ENCODE peak calls at places on chromosomes 7 and 10, in ten cellular contexts. One of them, this sample, is unnamed.

GRCh38 chr10:91838199-91838598 is 40.0 kb downstream of the TNKS2 start:
- DNase-seq in transverse colon: no peak
- DNase-seq in RWPE1: no peak
- DNase-seq in bronchial epithelial cell: no peak
- DNase-seq in GM13976: no peak
- DNase-seq in heart right ventricle: no peak
- DNase-seq in GM04504: no peak
- DNase-seq in mucosa of gallbladder: no peak
- DNase-seq in NCI-H1105: no peak
- DNase-seq in spleen: no peak
- DNase-seq in this sample: no peak

GRCh38 chr10:131865223-131865917 is 35.4 kb upstream of the PPP2R2D start:
- DNase-seq in transverse colon: no peak
- DNase-seq in RWPE1: no peak
- DNase-seq in bronchial epithelial cell: no peak
- DNase-seq in GM13976: no peak
- DNase-seq in heart right ventricle: no peak
- DNase-seq in GM04504: no peak
- DNase-seq in mucosa of gallbladder: no peak
- DNase-seq in NCI-H1105: no peak
- DNase-seq in spleen: peak
- DNase-seq in this sample: no peak

GRCh38 chr7:12221414-12221813 is 10.3 kb downstream of the TMEM106B start:
- DNase-seq in transverse colon: no peak
- DNase-seq in RWPE1: no peak
- DNase-seq in bronchial epithelial cell: no peak
- DNase-seq in GM13976: no peak
- DNase-seq in heart right ventricle: no peak
- DNase-seq in GM04504: no peak
- DNase-seq in mucosa of gallbladder: no peak
- DNase-seq in NCI-H1105: no peak
- DNase-seq in spleen: no peak
- DNase-seq in this sample: no peak

GRCh38 chr10:71771821-71772617 is 1.3 kb downstream of the VSIR start:
- DNase-seq in transverse colon: peak
- DNase-seq in RWPE1: peak
- DNase-seq in bronchial epithelial cell: peak
- DNase-seq in GM13976: no peak
- DNase-seq in heart right ventricle: peak
- DNase-seq in GM04504: peak
- DNase-seq in mucosa of gallbladder: peak
- DNase-seq in NCI-H1105: no peak
- DNase-seq in spleen: no peak
- DNase-seq in this sample: peak

GRCh38 chr7:36683695-36684357 is 40.5 kb downstream of the AOAH start:
- DNase-seq in transverse colon: no peak
- DNase-seq in RWPE1: peak
- DNase-seq in bronchial epithelial cell: peak
- DNase-seq in GM13976: no peak
- DNase-seq in heart right ventricle: no peak
- DNase-seq in GM04504: no peak
- DNase-seq in mucosa of gallbladder: no peak
- DNase-seq in NCI-H1105: no peak
- DNase-seq in spleen: no peak
- DNase-seq in this sample: no peak

GRCh38 chr7:150451097-150451793 is 815 bp downstream of the GIMAP8 start:
- DNase-seq in transverse colon: peak
- DNase-seq in RWPE1: no peak
- DNase-seq in bronchial epithelial cell: no peak
- DNase-seq in GM13976: peak
- DNase-seq in heart right ventricle: peak
- DNase-seq in GM04504: no peak
- DNase-seq in mucosa of gallbladder: peak
- DNase-seq in NCI-H1105: no peak
- DNase-seq in spleen: peak
- DNase-seq in this sample: peak

GRCh38 chr7:1160665-1161010 is 642 bp upstream of the ZFAND2A start:
- DNase-seq in transverse colon: peak
- DNase-seq in RWPE1: no peak
- DNase-seq in bronchial epithelial cell: no peak
- DNase-seq in GM13976: peak
- DNase-seq in heart right ventricle: no peak
- DNase-seq in GM04504: no peak
- DNase-seq in mucosa of gallbladder: no peak
- DNase-seq in NCI-H1105: no peak
- DNase-seq in spleen: peak
- DNase-seq in this sample: no peak

GRCh38 chr10:125027889-125028288 is 86.0 kb downstream of the ZRANB1 start:
- DNase-seq in transverse colon: no peak
- DNase-seq in RWPE1: no peak
- DNase-seq in bronchial epithelial cell: no peak
- DNase-seq in GM13976: no peak
- DNase-seq in heart right ventricle: peak
- DNase-seq in GM04504: no peak
- DNase-seq in mucosa of gallbladder: no peak
- DNase-seq in NCI-H1105: no peak
- DNase-seq in spleen: no peak
- DNase-seq in this sample: no peak

GRCh38 chr10:97538839-97539238 is 33.7 kb upstream of the ANKRD2 start:
- DNase-seq in transverse colon: no peak
- DNase-seq in RWPE1: no peak
- DNase-seq in bronchial epithelial cell: no peak
- DNase-seq in GM13976: no peak
- DNase-seq in heart right ventricle: no peak
- DNase-seq in GM04504: no peak
- DNase-seq in mucosa of gallbladder: no peak
- DNase-seq in NCI-H1105: no peak
- DNase-seq in spleen: peak
- DNase-seq in this sample: no peak

GRCh38 chr7:97418312-97418711 is 300.8 kb downstream of the SDHAF3 start:
- DNase-seq in transverse colon: no peak
- DNase-seq in RWPE1: no peak
- DNase-seq in bronchial epithelial cell: no peak
- DNase-seq in GM13976: no peak
- DNase-seq in heart right ventricle: no peak
- DNase-seq in GM04504: no peak
- DNase-seq in mucosa of gallbladder: no peak
- DNase-seq in NCI-H1105: no peak
- DNase-seq in spleen: no peak
- DNase-seq in this sample: no peak

GRCh38 chr7:54897891-54898290 is 120.9 kb upstream of the EGFR start:
- DNase-seq in transverse colon: no peak
- DNase-seq in RWPE1: no peak
- DNase-seq in bronchial epithelial cell: peak
- DNase-seq in GM13976: no peak
- DNase-seq in heart right ventricle: no peak
- DNase-seq in GM04504: no peak
- DNase-seq in mucosa of gallbladder: no peak
- DNase-seq in NCI-H1105: no peak
- DNase-seq in spleen: no peak
- DNase-seq in this sample: no peak

GRCh38 chr7:44967571-44968446 is 11.0 kb downstream of the MYO1G start:
- DNase-seq in transverse colon: no peak
- DNase-seq in RWPE1: no peak
- DNase-seq in bronchial epithelial cell: no peak
- DNase-seq in GM13976: no peak
- DNase-seq in heart right ventricle: no peak
- DNase-seq in GM04504: no peak
- DNase-seq in mucosa of gallbladder: no peak
- DNase-seq in NCI-H1105: no peak
- DNase-seq in spleen: peak
- DNase-seq in this sample: peak

GRCh38 chr10:95250856-95251255 is 39.9 kb downstream of the PDLIM1 start:
- DNase-seq in transverse colon: no peak
- DNase-seq in RWPE1: no peak
- DNase-seq in bronchial epithelial cell: no peak
- DNase-seq in GM13976: no peak
- DNase-seq in heart right ventricle: no peak
- DNase-seq in GM04504: no peak
- DNase-seq in mucosa of gallbladder: no peak
- DNase-seq in NCI-H1105: no peak
- DNase-seq in spleen: no peak
- DNase-seq in this sample: no peak

GRCh38 chr10:124494050-124494807 is 32.6 kb downstream of the LHPP start:
- DNase-seq in transverse colon: no peak
- DNase-seq in RWPE1: no peak
- DNase-seq in bronchial epithelial cell: no peak
- DNase-seq in GM13976: no peak
- DNase-seq in heart right ventricle: no peak
- DNase-seq in GM04504: no peak
- DNase-seq in mucosa of gallbladder: no peak
- DNase-seq in NCI-H1105: no peak
- DNase-seq in spleen: peak
- DNase-seq in this sample: peak

GRCh38 chr7:772392-772791 is 45.3 kb upstream of the PRKAR1B start:
- DNase-seq in transverse colon: no peak
- DNase-seq in RWPE1: no peak
- DNase-seq in bronchial epithelial cell: no peak
- DNase-seq in GM13976: no peak
- DNase-seq in heart right ventricle: no peak
- DNase-seq in GM04504: no peak
- DNase-seq in mucosa of gallbladder: no peak
- DNase-seq in NCI-H1105: no peak
- DNase-seq in spleen: no peak
- DNase-seq in this sample: no peak

GRCh38 chr10:61974611-61975010 is 73.1 kb downstream of the ARID5B start:
- DNase-seq in transverse colon: peak
- DNase-seq in RWPE1: peak
- DNase-seq in bronchial epithelial cell: no peak
- DNase-seq in GM13976: no peak
- DNase-seq in heart right ventricle: peak
- DNase-seq in GM04504: peak
- DNase-seq in mucosa of gallbladder: peak
- DNase-seq in NCI-H1105: peak
- DNase-seq in spleen: no peak
- DNase-seq in this sample: no peak

GRCh38 chr7:1695800-1696454 is 25.9 kb downstream of the ELFN1 start:
- DNase-seq in transverse colon: no peak
- DNase-seq in RWPE1: no peak
- DNase-seq in bronchial epithelial cell: no peak
- DNase-seq in GM13976: no peak
- DNase-seq in heart right ventricle: no peak
- DNase-seq in GM04504: no peak
- DNase-seq in mucosa of gallbladder: no peak
- DNase-seq in NCI-H1105: no peak
- DNase-seq in spleen: peak
- DNase-seq in this sample: peak

GRCh38 chr10:87818505-87819273 is 663 bp upstream of the ATAD1 start:
- DNase-seq in transverse colon: peak
- DNase-seq in RWPE1: no peak
- DNase-seq in bronchial epithelial cell: peak
- DNase-seq in GM13976: peak
- DNase-seq in heart right ventricle: peak
- DNase-seq in GM04504: no peak
- DNase-seq in mucosa of gallbladder: peak
- DNase-seq in NCI-H1105: no peak
- DNase-seq in spleen: peak
- DNase-seq in this sample: peak

GRCh38 chr10:88791924-88792323 is 10.6 kb upstream of the LIPM start:
- DNase-seq in transverse colon: no peak
- DNase-seq in RWPE1: peak
- DNase-seq in bronchial epithelial cell: peak
- DNase-seq in GM13976: no peak
- DNase-seq in heart right ventricle: no peak
- DNase-seq in GM04504: no peak
- DNase-seq in mucosa of gallbladder: no peak
- DNase-seq in NCI-H1105: peak
- DNase-seq in spleen: no peak
- DNase-seq in this sample: no peak

GRCh38 chr7:148882668-148883232 is 1.3 kb downstream of the EZH2 start:
- DNase-seq in transverse colon: no peak
- DNase-seq in RWPE1: no peak
- DNase-seq in bronchial epithelial cell: peak
- DNase-seq in GM13976: no peak
- DNase-seq in heart right ventricle: no peak
- DNase-seq in GM04504: no peak
- DNase-seq in mucosa of gallbladder: no peak
- DNase-seq in NCI-H1105: no peak
- DNase-seq in spleen: no peak
- DNase-seq in this sample: no peak

GRCh38 chr7:108178393-108178792 is 48.2 kb upstream of the LAMB4 start:
- DNase-seq in transverse colon: peak
- DNase-seq in RWPE1: no peak
- DNase-seq in bronchial epithelial cell: no peak
- DNase-seq in GM13976: no peak
- DNase-seq in heart right ventricle: no peak
- DNase-seq in GM04504: no peak
- DNase-seq in mucosa of gallbladder: no peak
- DNase-seq in NCI-H1105: peak
- DNase-seq in spleen: no peak
- DNase-seq in this sample: no peak

GRCh38 chr7:129617178-129617577 is 5.7 kb downstream of the NRF1 start:
- DNase-seq in transverse colon: no peak
- DNase-seq in RWPE1: no peak
- DNase-seq in bronchial epithelial cell: no peak
- DNase-seq in GM13976: no peak
- DNase-seq in heart right ventricle: no peak
- DNase-seq in GM04504: no peak
- DNase-seq in mucosa of gallbladder: no peak
- DNase-seq in NCI-H1105: no peak
- DNase-seq in spleen: no peak
- DNase-seq in this sample: no peak

GRCh38 chr10:59830601-59831259 is 75.6 kb downstream of the CCDC6 start:
- DNase-seq in transverse colon: peak
- DNase-seq in RWPE1: peak
- DNase-seq in bronchial epithelial cell: peak
- DNase-seq in GM13976: no peak
- DNase-seq in heart right ventricle: peak
- DNase-seq in GM04504: peak
- DNase-seq in mucosa of gallbladder: peak
- DNase-seq in NCI-H1105: no peak
- DNase-seq in spleen: no peak
- DNase-seq in this sample: no peak

GRCh38 chr10:132677096-132677904 is 108.6 kb downstream of the NKX6-2 start:
- DNase-seq in transverse colon: no peak
- DNase-seq in RWPE1: no peak
- DNase-seq in bronchial epithelial cell: no peak
- DNase-seq in GM13976: no peak
- DNase-seq in heart right ventricle: no peak
- DNase-seq in GM04504: no peak
- DNase-seq in mucosa of gallbladder: no peak
- DNase-seq in NCI-H1105: no peak
- DNase-seq in spleen: peak
- DNase-seq in this sample: peak

GRCh38 chr10:104081998-104082397 is 3.7 kb downstream of the COL17A1 start:
- DNase-seq in transverse colon: no peak
- DNase-seq in RWPE1: no peak
- DNase-seq in bronchial epithelial cell: no peak
- DNase-seq in GM13976: no peak
- DNase-seq in heart right ventricle: no peak
- DNase-seq in GM04504: no peak
- DNase-seq in mucosa of gallbladder: no peak
- DNase-seq in NCI-H1105: no peak
- DNase-seq in spleen: no peak
- DNase-seq in this sample: no peak

GRCh38 chr10:97336942-97337719 is 2.6 kb upstream of the FRAT2 start:
- DNase-seq in transverse colon: peak
- DNase-seq in RWPE1: peak
- DNase-seq in bronchial epithelial cell: peak
- DNase-seq in GM13976: no peak
- DNase-seq in heart right ventricle: no peak
- DNase-seq in GM04504: no peak
- DNase-seq in mucosa of gallbladder: peak
- DNase-seq in NCI-H1105: no peak
- DNase-seq in spleen: no peak
- DNase-seq in this sample: peak

GRCh38 chr10:19683965-19684364 is 132.3 kb upstream of the PLXDC2 start:
- DNase-seq in transverse colon: no peak
- DNase-seq in RWPE1: no peak
- DNase-seq in bronchial epithelial cell: no peak
- DNase-seq in GM13976: no peak
- DNase-seq in heart right ventricle: no peak
- DNase-seq in GM04504: no peak
- DNase-seq in mucosa of gallbladder: no peak
- DNase-seq in NCI-H1105: no peak
- DNase-seq in spleen: no peak
- DNase-seq in this sample: no peak

GRCh38 chr10:29204119-29204518 is 84.8 kb upstream of the LYZL1 start:
- DNase-seq in transverse colon: no peak
- DNase-seq in RWPE1: no peak
- DNase-seq in bronchial epithelial cell: no peak
- DNase-seq in GM13976: no peak
- DNase-seq in heart right ventricle: peak
- DNase-seq in GM04504: no peak
- DNase-seq in mucosa of gallbladder: no peak
- DNase-seq in NCI-H1105: no peak
- DNase-seq in spleen: no peak
- DNase-seq in this sample: no peak

This sample was measured in left lung.